ENCODE peak calls at places on chromosome 6, in four cellular contexts. C, F, Y and G are unnamed samples. For H3K4me1, the result is how much of the 10 kb centered on the place peaks cover.

GRCh38 chr6:167351656-167352354 is 26.9 kb downstream of the TTLL2 start:
- DNase-seq in F (no peak), Y (no peak), C (no peak), G (no peak)

GRCh38 chr6:31834704-31835375 is 7.3 kb downstream of the HSPA1B start:
- DNase-seq in C (peak), Y (peak), F (peak), G (peak)

GRCh38 chr6:41469156-41469950 is 76.8 kb upstream of the FOXP4 start:
- DNase-seq in F (no peak), Y (no peak), C (no peak), G (peak)

GRCh38 chr6:118864330-118865166 is 29.4 kb upstream of the ASF1A start:
- DNase-seq in F (no peak), Y (no peak), C (no peak), G (no peak)

GRCh38 chr6:153146413-153146812 is 15.3 kb upstream of the RGS17 start:
- DNase-seq in F (no peak), C (no peak), Y (no peak), G (no peak)

GRCh38 chr6:113842165-113842564 is 15.0 kb upstream of the MARCKS start:
- DNase-seq in F (no peak), Y (no peak), C (no peak), G (no peak)

GRCh38 chr6:150900049-150900448 is 34.5 kb downstream of the MTHFD1L start:
- DNase-seq in Y (no peak), F (no peak), C (no peak), G (no peak)

GRCh38 chr6:138052783-138053182 is 54.4 kb downstream of the PERP start:
- DNase-seq in Y (no peak), C (no peak), F (no peak), G (no peak)

GRCh38 chr6:136415351-136416005 is 125.8 kb upstream of the BCLAF1 start:
- DNase-seq in Y (peak), C (no peak), F (no peak), G (peak)

GRCh38 chr6:49453221-49453620 is 9.8 kb downstream of the MMUT start:
- DNase-seq in C (no peak), F (no peak), Y (no peak), G (no peak)

GRCh38 chr6:105111871-105112270 is 67.9 kb downstream of the POPDC3 start:
- DNase-seq in Y (no peak), F (no peak), C (no peak), G (no peak)

GRCh38 chr6:165263-165662 is 127.0 kb upstream of the DUSP22 start:
- DNase-seq in F (no peak), C (no peak), Y (no peak), G (no peak)

GRCh38 chr6:150448221-150448620 is 79.4 kb downstream of the IYD start:
- DNase-seq in Y (no peak), F (no peak), C (no peak), G (no peak)

GRCh38 chr6:53441761-53442160 is 93.0 kb upstream of the ELOVL5 start:
- DNase-seq in F (no peak), C (no peak), Y (no peak), G (no peak)

GRCh38 chr6:69866351-69867074 is at the start of gene COL19A1:
- DNase-seq in F (peak), Y (peak), C (peak), G (peak)

GRCh38 chr6:73375216-73375615 is 5.5 kb upstream of the OOEP start:
- DNase-seq in F (no peak), C (no peak), Y (no peak), G (no peak)

GRCh38 chr6:142943746-142944125 is 1.2 kb downstream of the HIVEP2 start:
- DNase-seq in Y (no peak), C (peak), F (peak), G (peak)

GRCh38 chr6:73879466-73879865 is 183.5 kb downstream of the CD109 start:
- DNase-seq in F (no peak), Y (no peak), C (no peak), G (no peak)

GRCh38 chr6:104108587-104108986 is 751.1 kb downstream of the HACE1 start:
- DNase-seq in Y (no peak), F (no peak), C (no peak), G (no peak)

GRCh38 chr6:16148498-16148897 is 19.6 kb downstream of the MYLIP start:
- DNase-seq in Y (no peak), C (no peak), F (peak), G (no peak)

GRCh38 chr6:13877116-13877515 is 47.6 kb upstream of the RNF182 start:
- DNase-seq in F (no peak), C (no peak), Y (no peak), G (no peak)

GRCh38 chr6:80938131-80938530 is 814.4 kb downstream of the TENT5A start:
- DNase-seq in Y (no peak), F (no peak), C (no peak), G (no peak)

GRCh38 chr6:151239603-151240035 is at the start of gene AKAP12:
- DNase-seq in C (no peak), Y (peak), F (peak), G (peak)

GRCh38 chr6:36120979-36121706 is 9.2 kb upstream of the MAPK13 start:
- DNase-seq in C (peak), Y (peak), F (peak), G (no peak)

GRCh38 chr6:35719830-35720733 is 16.8 kb upstream of the ARMC12 start:
- DNase-seq in Y (peak), C (no peak), F (peak), G (no peak)

GRCh38 chr6:82761674-82762345 is 303.8 kb downstream of the UBE3D start:
- DNase-seq in C (no peak), Y (no peak), F (no peak), G (no peak)

GRCh38 chr6:8657522-8657921 is 222.2 kb upstream of the SLC35B3 start:
- DNase-seq in F (no peak), Y (no peak), C (no peak), G (no peak)

GRCh38 chr6:96760153-96760687 is 77.1 kb downstream of the GPR63 start:
- DNase-seq in Y (no peak), F (no peak), C (no peak), G (no peak)

GRCh38 chr6:131950767-131951575 is at the start of gene CCN2:
- DNase-seq in C (no peak), F (peak), Y (peak), G (peak)

GRCh38 chr6:47094351-47094925 is 52.3 kb upstream of the ADGRF1 start:
- DNase-seq in Y (no peak), C (no peak), F (peak), G (no peak)

GRCh38 chr6:108186226-108186625 is 20.4 kb downstream of the NR2E1 start:
- DNase-seq in Y (no peak), C (no peak), F (no peak), G (no peak)

GRCh38 chr6:70717038-70717801 is 49.5 kb downstream of the SMAP1 start:
- DNase-seq in C (no peak), F (no peak), Y (no peak), G (no peak)

GRCh38 chr6:126071000-126071647 is 84.8 kb downstream of the TRMT11 start:
- DNase-seq in F (no peak), C (no peak), Y (no peak), G (no peak)

GRCh38 chr6:130625825-130626500 is 201.2 kb upstream of the SMLR1 start:
- DNase-seq in C (no peak), Y (no peak), F (no peak), G (no peak)

GRCh38 chr6:105835373-105835772 is 250.8 kb upstream of the PRDM1 start:
- DNase-seq in F (no peak), C (no peak), Y (no peak), G (no peak)

GRCh38 chr6:22828179-22829062 is 259.1 kb downstream of the HDGFL1 start:
- DNase-seq in C (no peak), F (peak), Y (no peak), G (no peak)

GRCh38 chr6:28838289-28838633 is 85.5 kb downstream of the TRIM27 start:
- DNase-seq in Y (peak), F (peak), C (peak), G (peak)

GRCh38 chr6:15677822-15678221 is 15.0 kb upstream of the DTNBP1 start:
- DNase-seq in C (no peak), Y (no peak), F (no peak), G (no peak)

GRCh38 chr6:73610444-73611275 is 43.1 kb downstream of the SLC17A5 start:
- DNase-seq in F (no peak), C (no peak), Y (no peak), G (no peak)

DNA sequence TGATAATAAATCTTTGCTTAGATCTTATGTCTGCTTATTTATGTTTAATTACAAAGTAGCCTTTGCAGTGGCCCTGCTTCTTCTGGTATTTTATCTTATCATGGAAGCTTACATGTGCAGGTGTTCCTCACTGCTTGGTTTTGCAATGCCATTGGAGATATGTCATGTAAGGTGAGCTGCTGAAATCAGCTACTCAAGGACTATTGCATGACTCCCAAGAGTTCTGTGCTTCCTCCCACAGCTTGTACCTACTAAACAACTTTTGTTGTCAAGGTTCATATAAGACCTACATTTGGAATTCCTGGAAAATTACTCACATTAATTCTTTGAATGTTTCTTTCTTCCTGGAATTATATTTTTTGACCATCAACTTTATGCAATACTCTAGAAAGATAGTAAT is 427.6 kb upstream of the HSF2 start:
- DNase-seq in Y (no peak), C (no peak), F (no peak), G (no peak)
- H3K4me1 ChIP-seq in Y (under half), C (under half), F (under half), G (under half)

GRCh38 chr6:26240981-26241770 is 123.8 kb upstream of the BTN3A2 start:
- DNase-seq in F (no peak), C (peak), Y (no peak), G (peak)

GRCh38 chr6:26243742-26244141 is 121.3 kb upstream of the BTN3A2 start:
- DNase-seq in Y (no peak), C (no peak), F (peak), G (no peak)

GRCh38 chr6:26235240-26235730 is 129.7 kb upstream of the BTN3A2 start:
- DNase-seq in Y (no peak), F (no peak), C (no peak), G (no peak)

GRCh38 chr6:26243132-26243531 is 121.9 kb upstream of the BTN3A2 start:
- DNase-seq in Y (no peak), F (peak), C (no peak), G (no peak)

DNA sequence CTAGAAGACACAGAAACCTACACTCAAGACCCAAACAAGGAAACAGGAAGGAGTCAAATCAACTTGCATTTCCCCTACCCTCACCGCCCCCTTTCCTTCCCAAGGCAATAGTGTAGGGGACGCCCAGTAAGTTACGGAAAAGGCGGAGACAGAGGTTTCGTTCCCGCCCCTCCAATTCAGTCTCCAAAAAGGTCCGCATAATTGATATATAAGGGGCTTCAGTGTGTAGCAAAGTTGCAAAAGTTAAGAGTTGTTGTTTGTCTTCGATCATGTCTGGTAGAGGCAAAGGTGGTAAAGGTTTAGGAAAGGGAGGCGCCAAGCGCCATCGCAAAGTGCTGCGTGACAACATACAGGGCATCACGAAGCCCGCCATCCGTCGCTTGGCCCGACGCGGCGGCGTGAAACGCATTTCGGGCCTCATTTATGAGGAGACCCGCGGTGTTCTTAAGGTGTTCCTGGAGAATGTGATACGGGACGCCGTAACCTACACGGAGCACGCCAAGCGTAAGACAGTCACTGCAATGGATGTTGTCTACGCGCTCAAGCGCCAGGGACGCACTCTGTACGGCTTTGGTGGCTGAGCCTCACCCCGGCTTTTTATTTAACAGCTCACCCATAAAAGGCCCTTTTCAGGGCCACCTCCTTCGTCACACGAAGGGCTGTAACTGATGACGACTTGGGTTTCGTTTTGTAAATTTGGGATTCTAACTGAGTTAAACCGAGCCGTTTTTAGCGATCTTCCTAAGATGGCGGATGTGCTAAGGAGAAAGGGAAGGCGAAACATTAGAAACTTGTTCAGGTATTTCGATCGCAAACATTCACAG is 124.6 kb upstream of the BTN3A2 start:
- DNase-seq in C (peak), Y (peak), F (peak), G (peak)
- H3K27ac ChIP-seq in C (peak), Y (peak), F (peak), G (peak)

GRCh38 chr6:111871207-111871606 is 2.0 kb downstream of the FYN start:
- DNase-seq in Y (no peak), C (peak), F (no peak), G (no peak)
- H3K4me1 ChIP-seq in Y (under half), C (half or more), F (under half), G (under half)

GRCh38 chr6:165985926-165986646 is 181.6 kb downstream of the TBXT start:
- DNase-seq in Y (no peak), F (no peak), C (no peak), G (no peak)
- H3K27ac ChIP-seq in Y (no peak), F (no peak), C (no peak), G (no peak)

DNA sequence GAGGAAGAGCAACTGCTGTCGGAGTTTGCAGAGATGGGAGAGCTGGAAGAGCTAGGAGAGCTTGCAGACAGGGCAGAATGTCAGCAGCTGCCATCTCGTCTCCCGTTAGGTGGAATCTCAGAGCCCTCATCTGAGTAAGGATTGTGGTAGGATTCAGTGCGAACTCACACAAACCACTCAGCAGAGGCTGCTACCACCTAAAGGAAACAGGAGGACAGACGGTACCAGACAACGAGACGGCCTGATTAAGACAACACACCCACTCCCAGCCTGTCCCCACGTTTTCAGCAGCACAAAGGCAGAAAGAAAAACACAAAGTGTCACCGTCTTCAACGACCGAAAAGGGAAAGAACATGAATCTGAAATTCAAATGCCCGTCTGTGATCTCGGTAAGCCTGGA is 4.1 kb downstream of the LEMD2 start:
- DNase-seq in Y (no peak), F (no peak), C (no peak), G (no peak)
- H3K4me1 ChIP-seq in Y (under half), F (under half), C (under half), G (under half)

GRCh38 chr6:143982968-143983367 is 25.1 kb downstream of the PLAGL1 start:
- DNase-seq in C (no peak), Y (no peak), F (no peak), G (no peak)
- H3K27ac ChIP-seq in C (no peak), Y (no peak), F (no peak), G (no peak)

DNA sequence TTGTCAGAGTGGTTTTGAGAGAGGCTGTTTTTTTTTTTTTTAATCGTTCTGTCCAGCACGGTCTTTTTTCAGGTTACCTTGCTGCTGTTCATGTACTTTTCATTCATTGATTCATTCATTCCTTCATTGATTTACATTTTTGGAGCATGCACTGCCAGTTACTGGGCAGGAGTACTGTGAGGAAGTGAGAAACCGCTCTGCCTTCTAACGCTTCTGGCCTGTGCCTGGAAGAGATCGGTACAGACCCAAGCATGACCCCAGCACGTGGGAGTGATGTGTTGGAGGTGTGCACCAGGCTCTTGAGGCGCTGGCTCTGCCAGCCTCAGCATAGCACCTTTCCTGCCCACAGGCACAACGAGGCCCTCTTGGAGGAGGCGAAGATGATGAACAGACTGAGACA is 9.1 kb downstream of the RIPK1 start:
- DNase-seq in Y (no peak), C (no peak), F (no peak), G (no peak)
- H3K4me1 ChIP-seq in Y (under half), C (under half), F (under half), G (under half)

GRCh38 chr6:21200056-21200870 is 393.3 kb upstream of the SOX4 start:
- DNase-seq in Y (no peak), C (no peak), F (no peak), G (no peak)
- H3K27ac ChIP-seq in Y (no peak), C (no peak), F (no peak), G (no peak)

GRCh38 chr6:139145661-139146060 is 10.8 kb downstream of the HECA start:
- DNase-seq in Y (no peak), F (no peak), C (no peak), G (no peak)

GRCh38 chr6:139146317-139146726 is 11.4 kb downstream of the HECA start:
- DNase-seq in Y (no peak), C (no peak), F (no peak), G (no peak)

GRCh38 chr6:139149383-139149782 is 14.5 kb downstream of the HECA start:
- DNase-seq in Y (peak), F (no peak), C (no peak), G (no peak)

GRCh38 chr6:139148557-139149220 is 13.8 kb downstream of the HECA start:
- DNase-seq in Y (no peak), C (no peak), F (no peak), G (no peak)

DNA sequence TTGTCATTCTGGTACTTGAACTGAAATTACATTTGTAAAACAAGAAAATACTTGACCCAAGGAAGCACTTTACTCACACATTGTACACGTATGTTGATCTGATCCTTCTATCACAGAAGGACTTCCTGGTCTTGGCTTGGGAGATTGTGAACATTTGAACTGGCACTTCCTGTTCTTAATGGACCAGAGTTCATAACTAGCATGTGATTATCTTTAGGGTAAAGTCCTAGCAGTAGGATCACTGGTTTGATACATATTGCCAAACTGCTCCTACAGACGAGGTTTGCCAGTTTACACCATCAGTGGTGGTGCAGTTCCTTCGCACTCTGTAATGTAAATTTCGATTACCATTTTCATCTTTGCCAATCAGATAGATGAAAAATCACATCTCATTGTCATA is 12.7 kb downstream of the HECA start:
- DNase-seq in F (no peak), C (no peak), Y (no peak), G (no peak)
- H3K4me1 ChIP-seq in F (under half), C (half or more), Y (under half), G (under half)